ENCODE peak calls at places on chromosome 18, in ten cellular contexts. U is adrenal gland, S is lower leg skin, R is tibial nerve, D is heart left ventricle, K is esophagus squamous epithelium, B is stomach, J is IMR-90, V is erythroblast, X is HCT116. M is an unnamed sample.

GRCh38 chr18:47184419-47185050 is 8.4 kb upstream of the IER3IP1 start:
- DNase-seq in U (no peak), S (peak), R (peak), D (no peak), K (no peak), B (no peak), J (peak), V (peak), X (peak), M (no peak)

GRCh38 chr18:43751203-43751602 is 473.9 kb upstream of the SYT4 start:
- DNase-seq in U (no peak), S (no peak), R (no peak), D (no peak), K (no peak), B (no peak), J (no peak), V (no peak), X (no peak), M (no peak)

GRCh38 chr18:47990981-47991380 is 60.5 kb upstream of the SMAD2 start:
- DNase-seq in U (no peak), S (no peak), R (no peak), D (no peak), K (no peak), B (no peak), J (no peak), V (no peak), X (no peak), M (no peak)

GRCh38 chr18:46239549-46239948 is 135.4 kb downstream of the HAUS1 start:
- DNase-seq in U (no peak), S (no peak), R (no peak), D (no peak), K (no peak), B (no peak), J (no peak), V (no peak), X (no peak), M (no peak)

GRCh38 chr18:75109001-75109400 is 99.9 kb downstream of the PTGR3 start:
- DNase-seq in U (no peak), S (no peak), R (no peak), D (no peak), K (no peak), B (no peak), J (no peak), V (no peak), X (no peak), M (no peak)

GRCh38 chr18:8972116-8972515 is 130.4 kb upstream of the NDUFV2 start:
- DNase-seq in U (no peak), S (no peak), R (no peak), D (no peak), K (no peak), B (no peak), J (no peak), V (no peak), X (no peak), M (no peak)

GRCh38 chr18:68676913-68677312 is 38.0 kb downstream of the TMX3 start:
- DNase-seq in U (no peak), S (no peak), R (no peak), D (no peak), K (no peak), B (no peak), J (peak), V (no peak), X (no peak), M (no peak)

GRCh38 chr18:24026457-24026856 is 11.9 kb downstream of the TTC39C start:
- DNase-seq in U (no peak), S (peak), R (no peak), D (no peak), K (no peak), B (no peak), J (no peak), V (no peak), X (no peak), M (no peak)

GRCh38 chr18:9095297-9096012 is 7.0 kb upstream of the NDUFV2 start:
- DNase-seq in U (no peak), S (no peak), R (no peak), D (no peak), K (no peak), B (no peak), J (peak), V (no peak), X (no peak), M (no peak)

GRCh38 chr18:12052866-12053265 is 40.8 kb upstream of the ANKRD62 start:
- DNase-seq in U (no peak), S (no peak), R (no peak), D (no peak), K (no peak), B (no peak), J (no peak), V (no peak), X (no peak), M (no peak)

GRCh38 chr18:32769242-32770180 is 3.3 kb downstream of the KLHL14 start:
- DNase-seq in U (no peak), S (no peak), R (no peak), D (no peak), K (no peak), B (no peak), J (no peak), V (no peak), X (no peak), M (no peak)

GRCh38 chr18:3901811-3902210 is 451.8 kb downstream of the TGIF1 start:
- DNase-seq in U (no peak), S (no peak), R (no peak), D (no peak), K (no peak), B (no peak), J (no peak), V (no peak), X (no peak), M (no peak)

GRCh38 chr18:55968550-55968949 is 380.6 kb upstream of the TCF4 start:
- DNase-seq in U (no peak), S (no peak), R (no peak), D (no peak), K (no peak), B (no peak), J (peak), V (no peak), X (no peak), M (no peak)

GRCh38 chr18:51017140-51017874 is 12.7 kb upstream of the SMAD4 start:
- DNase-seq in U (no peak), S (no peak), R (no peak), D (no peak), K (no peak), B (no peak), J (no peak), V (no peak), X (no peak), M (no peak)

GRCh38 chr18:6951336-6952090 is 166.1 kb downstream of the LAMA1 start:
- DNase-seq in U (no peak), S (no peak), R (no peak), D (no peak), K (no peak), B (no peak), J (no peak), V (no peak), X (no peak), M (no peak)

GRCh38 chr18:39675358-39675757 is 2109.8 kb upstream of the CELF4 start:
- DNase-seq in U (no peak), S (no peak), R (no peak), D (no peak), K (no peak), B (no peak), J (peak), V (no peak), X (no peak), M (no peak)

GRCh38 chr18:31509571-31509970 is 11.6 kb downstream of the DSG2 start:
- DNase-seq in U (no peak), S (no peak), R (no peak), D (no peak), K (no peak), B (no peak), J (no peak), V (no peak), X (no peak), M (no peak)

GRCh38 chr18:26436176-26437031 is 111.9 kb downstream of the KCTD1 start:
- DNase-seq in U (peak), S (no peak), R (no peak), D (no peak), K (no peak), B (no peak), J (peak), V (no peak), X (peak), M (no peak)

GRCh38 chr18:11989966-11990380 is 8.7 kb downstream of the IMPA2 start:
- DNase-seq in U (peak), S (no peak), R (no peak), D (no peak), K (no peak), B (peak), J (no peak), V (no peak), X (no peak), M (no peak)

GRCh38 chr18:40980171-40980570 is 974.9 kb upstream of the PIK3C3 start:
- DNase-seq in U (no peak), S (no peak), R (no peak), D (no peak), K (no peak), B (no peak), J (no peak), V (no peak), X (no peak), M (no peak)

GRCh38 chr18:43129946-43130523 is 14.6 kb upstream of the RIT2 start:
- DNase-seq in U (no peak), S (no peak), R (no peak), D (no peak), K (no peak), B (no peak), J (no peak), V (no peak), X (no peak), M (no peak)

GRCh38 chr18:59328683-59329082 is 10.2 kb upstream of the CPLX4 start:
- DNase-seq in U (no peak), S (no peak), R (no peak), D (no peak), K (no peak), B (no peak), J (no peak), V (no peak), X (no peak), M (no peak)

GRCh38 chr18:59324623-59324971 is 6.1 kb upstream of the CPLX4 start:
- DNase-seq in U (no peak), S (no peak), R (no peak), D (no peak), K (no peak), B (no peak), J (no peak), V (no peak), X (no peak), M (no peak)

GRCh38 chr18:59318460-59318859 is at the start of gene CPLX4:
- DNase-seq in U (no peak), S (no peak), R (no peak), D (no peak), K (no peak), B (no peak), J (no peak), V (no peak), X (no peak), M (no peak)

GRCh38 chr18:59325965-59326364 is 7.5 kb upstream of the CPLX4 start:
- DNase-seq in U (no peak), S (no peak), R (no peak), D (no peak), K (no peak), B (no peak), J (no peak), V (no peak), X (no peak), M (no peak)

GRCh38 chr18:59323931-59324622 is 5.6 kb upstream of the CPLX4 start:
- DNase-seq in U (no peak), S (no peak), R (no peak), D (no peak), K (no peak), B (no peak), J (peak), V (no peak), X (no peak), M (no peak)
- TF ChIP-seq POLR2A in U (no peak), S (no peak), R (no peak), D (no peak), K (no peak), B (no peak), J (no peak), V (no peak), X (no peak), M (no peak)

DNA sequence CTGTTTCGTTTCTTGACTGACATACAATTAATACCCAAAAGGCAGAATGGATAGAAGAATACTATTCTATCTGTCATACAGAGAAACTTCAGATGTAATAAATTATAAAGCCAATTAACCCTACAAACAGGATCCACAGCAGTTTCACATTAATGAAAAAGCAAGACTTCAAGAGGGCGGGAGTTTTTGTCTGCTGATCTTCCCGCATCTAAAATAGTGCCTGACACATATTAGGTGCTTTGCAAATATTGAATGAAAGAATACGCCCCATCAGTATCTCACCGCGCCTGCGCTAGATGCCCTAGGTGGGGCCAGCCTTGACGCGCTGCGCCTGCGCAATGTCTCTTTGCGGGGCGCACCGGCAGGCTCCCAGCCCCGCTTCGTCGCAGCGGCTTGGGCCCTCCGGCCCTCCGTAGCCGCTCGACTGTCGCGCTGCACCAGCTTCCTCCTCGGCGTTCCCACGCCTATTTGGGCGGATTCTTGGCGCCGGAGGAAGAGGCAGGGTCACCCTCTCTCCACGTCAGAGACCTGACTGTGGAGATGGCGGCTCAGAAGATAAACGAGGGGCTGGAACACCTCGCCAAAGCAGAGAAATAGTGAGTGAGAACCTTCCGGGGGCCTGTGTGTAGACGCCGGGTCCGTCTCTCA is at the start of gene NAPG:
- DNase-seq in U (peak), S (peak), R (peak), D (peak), K (peak), B (peak), J (peak), V (peak), X (peak), M (peak)
- TF ChIP-seq POLR2A in U (peak), S (no peak), R (peak), D (no peak), K (peak), B (no peak), J (peak), V (peak), X (no peak), M (peak)

GRCh38 chr18:76496200-76496890 is 1.3 kb upstream of the ZNF516 start:
- DNase-seq in U (peak), S (peak), R (peak), D (peak), K (no peak), B (peak), J (peak), V (peak), X (no peak), M (no peak)

GRCh38 chr18:76494181-76494540 is 881 bp downstream of the ZNF516 start:
- DNase-seq in U (peak), S (no peak), R (peak), D (no peak), K (no peak), B (no peak), J (peak), V (peak), X (no peak), M (no peak)

GRCh38 chr18:76494541-76495403 is at the start of gene ZNF516:
- DNase-seq in U (peak), S (no peak), R (peak), D (no peak), K (no peak), B (peak), J (peak), V (peak), X (no peak), M (no peak)

GRCh38 chr18:76493213-76494107 is 1.6 kb downstream of the ZNF516 start:
- DNase-seq in U (peak), S (no peak), R (peak), D (no peak), K (no peak), B (no peak), J (peak), V (peak), X (no peak), M (peak)

DNA sequence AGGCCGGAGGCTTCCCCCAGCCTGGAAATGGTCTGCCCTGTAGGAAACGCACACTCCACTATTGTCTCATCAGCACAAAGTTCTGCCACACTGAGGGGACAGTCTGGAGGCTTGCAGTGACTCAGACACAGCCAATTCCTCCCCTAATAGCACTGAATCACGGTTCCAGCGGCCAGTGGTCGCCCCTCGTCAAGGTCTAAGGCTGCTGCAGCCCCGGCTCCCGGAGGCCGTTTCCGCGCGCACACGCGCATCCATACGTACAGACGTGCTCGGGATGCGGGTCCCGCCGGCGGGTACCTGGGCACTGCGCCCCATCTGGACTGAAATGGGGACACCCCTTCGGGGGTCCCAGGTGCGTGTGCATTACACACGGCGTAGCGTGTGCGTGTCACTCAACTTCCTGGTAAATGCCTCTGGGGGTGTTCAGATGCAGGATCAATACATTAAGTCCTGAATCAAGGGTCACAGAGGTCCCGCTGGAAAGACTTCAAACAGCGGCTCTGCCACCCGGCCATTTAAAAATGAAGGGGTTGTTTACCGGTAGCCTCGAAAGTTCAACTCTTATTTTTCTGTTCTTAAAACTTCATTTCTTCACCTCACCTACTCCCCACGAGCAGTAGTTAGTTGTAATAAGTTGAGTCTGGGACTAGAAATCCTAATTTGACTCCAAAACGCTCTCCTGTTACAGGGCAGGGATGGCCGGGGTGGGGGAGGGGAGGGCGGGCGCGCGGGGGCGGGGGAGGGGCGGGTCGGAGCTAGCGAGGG is 575 bp upstream of the ZNF516 start:
- DNase-seq in U (peak), S (peak), R (peak), D (peak), K (no peak), B (no peak), J (peak), V (peak), X (no peak), M (no peak)
- TF ChIP-seq POLR2A in U (peak), S (no peak), R (peak), D (no peak), K (peak), B (no peak), J (peak), V (peak), X (no peak), M (peak)

GRCh38 chr18:79465392-79465991 is 69.8 kb downstream of the NFATC1 start:
- DNase-seq in U (no peak), S (no peak), R (no peak), D (peak), K (no peak), B (peak), J (no peak), V (peak), X (no peak), M (peak)
- TF ChIP-seq POLR2A in U (no peak), S (no peak), R (no peak), D (no peak), K (no peak), B (no peak), J (no peak), V (no peak), X (no peak), M (peak)

GRCh38 chr18:36496022-36496421 is 198.5 kb downstream of the FHOD3 start:
- DNase-seq in U (no peak), S (no peak), R (no peak), D (no peak), K (no peak), B (no peak), J (no peak), V (no peak), X (no peak), M (no peak)

GRCh38 chr18:36492604-36493329 is 195.3 kb downstream of the FHOD3 start:
- DNase-seq in U (no peak), S (no peak), R (no peak), D (no peak), K (no peak), B (no peak), J (no peak), V (no peak), X (no peak), M (no peak)

GRCh38 chr18:36490907-36491306 is 193.4 kb downstream of the FHOD3 start:
- DNase-seq in U (no peak), S (no peak), R (no peak), D (no peak), K (no peak), B (no peak), J (no peak), V (no peak), X (no peak), M (no peak)

GRCh38 chr18:36493349-36494281 is 196.1 kb downstream of the FHOD3 start:
- DNase-seq in U (no peak), S (no peak), R (no peak), D (no peak), K (no peak), B (no peak), J (peak), V (no peak), X (no peak), M (no peak)
- TF ChIP-seq POLR2A in U (no peak), S (no peak), R (no peak), D (no peak), K (no peak), B (no peak), J (no peak), V (no peak), X (no peak), M (no peak)

DNA sequence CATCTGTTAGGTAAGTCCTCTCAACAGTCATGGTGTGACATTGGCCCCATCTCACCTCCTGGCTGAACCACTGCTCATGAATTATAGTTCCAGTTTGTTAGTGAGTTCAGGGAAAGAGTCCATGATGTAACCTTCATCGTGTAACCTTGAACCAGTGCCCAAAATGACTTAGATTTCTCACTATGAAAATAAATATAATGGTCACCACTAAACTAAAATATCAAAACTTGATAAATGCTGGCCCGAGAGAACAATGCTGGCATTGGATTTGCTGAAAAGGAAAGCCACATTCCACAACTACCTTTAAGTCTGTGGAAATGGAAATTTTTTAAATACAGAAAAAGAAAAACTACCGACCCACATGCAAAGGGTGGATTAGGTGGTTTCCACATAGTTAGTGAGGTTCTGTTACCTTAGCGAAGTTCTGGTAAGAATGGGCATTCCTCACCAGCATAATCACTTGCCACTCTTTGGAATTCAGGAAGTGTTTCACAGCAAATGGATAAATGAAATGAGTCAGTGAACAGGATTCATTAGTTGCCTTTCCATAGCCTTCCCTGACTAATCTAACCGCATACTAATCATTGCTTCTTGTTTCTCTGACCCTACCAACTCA is 133.9 kb upstream of the CTAGE1 start:
- DNase-seq in U (peak), S (no peak), R (no peak), D (no peak), K (no peak), B (no peak), J (peak), V (no peak), X (peak), M (no peak)
- TF ChIP-seq POLR2A in U (no peak), S (no peak), R (no peak), D (no peak), K (no peak), B (no peak), J (peak), V (no peak), X (no peak), M (no peak)

DNA sequence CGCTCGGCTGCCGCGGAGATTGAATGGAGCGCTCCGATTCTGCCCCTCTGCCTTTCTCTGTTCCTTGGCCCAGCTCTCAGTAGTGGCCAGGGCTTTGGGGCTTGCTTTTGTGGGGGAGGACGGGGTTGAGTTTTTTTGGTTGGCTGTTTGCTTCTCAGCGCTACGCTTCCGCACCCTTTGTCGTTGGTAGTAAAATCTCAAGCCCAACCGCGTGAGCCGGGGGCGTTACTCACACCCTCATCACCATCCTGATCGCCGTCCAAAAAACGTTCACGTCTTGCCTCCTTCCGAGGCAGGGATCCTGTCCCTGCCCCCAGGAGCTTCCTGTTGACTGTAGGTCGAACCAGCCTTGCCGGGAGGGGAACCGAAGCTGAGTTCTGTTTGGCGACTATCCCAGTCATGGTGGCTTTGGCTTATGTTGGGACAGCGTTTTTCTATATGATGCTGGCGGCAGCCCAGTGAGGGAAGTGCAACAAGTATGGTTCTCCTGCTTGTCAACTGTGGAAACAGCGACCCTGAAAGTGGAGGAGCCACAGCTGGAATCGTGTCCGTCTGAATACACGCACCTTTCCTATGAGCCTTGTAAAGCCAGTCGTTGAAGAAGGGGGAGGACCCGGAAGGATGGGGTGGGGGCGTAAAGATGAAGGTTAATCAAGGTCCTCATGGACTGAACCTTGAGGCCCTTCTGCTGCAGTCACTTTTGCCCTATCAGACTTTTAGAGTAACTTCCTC is 797 bp upstream of the YES1 start:
- DNase-seq in U (peak), S (peak), R (peak), D (peak), K (peak), B (peak), J (peak), V (peak), X (peak), M (no peak)
- TF ChIP-seq POLR2A in U (peak), S (no peak), R (peak), D (no peak), K (no peak), B (no peak), J (peak), V (peak), X (no peak), M (no peak)